ENCODE peak calls at places on chromosomes 13 and 19, in five cellular contexts. C, Z, W, X and Y are unnamed samples.

GRCh38 chr19:49453757-49454248 is 778 bp downstream of the ALDH16A1 start:
- DNase-seq in C (no peak), X (no peak), W (no peak), Z (no peak), Y (no peak)

GRCh38 chr13:114128624-114129522 is 3.5 kb downstream of the RASA3 start:
- DNase-seq in Z (no peak), X (peak), W (peak), C (no peak), Y (peak)

GRCh38 chr13:103200118-103200885 is 134.1 kb upstream of the SLC10A2 start:
- DNase-seq in X (no peak), W (no peak), C (no peak), Z (no peak), Y (no peak)

GRCh38 chr19:18058208-18059009 is 28.3 kb downstream of the IL12RB1 start:
- DNase-seq in X (peak), Z (peak), C (peak), W (peak), Y (peak)

GRCh38 chr19:5330307-5330720 is 10.3 kb downstream of the PTPRS start:
- DNase-seq in Z (no peak), W (no peak), X (no peak), C (no peak), Y (no peak)

GRCh38 chr19:50820086-50820485 is 3.5 kb downstream of the KLK1 start:
- DNase-seq in C (no peak), Z (no peak), X (no peak), W (no peak), Y (peak)

GRCh38 chr19:47022140-47022536 is 2.5 kb downstream of the NPAS1 start:
- DNase-seq in Z (no peak), X (no peak), C (no peak), W (no peak), Y (no peak)

GRCh38 chr13:79393564-79394249 is 12.3 kb downstream of the RBM26 start:
- DNase-seq in C (no peak), Z (no peak), X (peak), W (no peak), Y (peak)

GRCh38 chr19:5001547-5002131 is 32.7 kb downstream of the KDM4B start:
- DNase-seq in W (no peak), X (no peak), C (no peak), Z (peak), Y (no peak)

GRCh38 chr13:24623141-24623665 is 57.0 kb upstream of the ATP12A start:
- DNase-seq in Z (no peak), W (no peak), X (no peak), C (no peak), Y (no peak)

GRCh38 chr19:20661150-20661819 is at the start of gene ZNF626:
- DNase-seq in X (peak), W (peak), Z (no peak), C (peak), Y (peak)

GRCh38 chr19:53865523-53865917 is 2.2 kb upstream of the MYADM start:
- DNase-seq in W (no peak), C (no peak), X (no peak), Z (no peak), Y (no peak)

GRCh38 chr19:29881386-29881785 is 60.7 kb upstream of the URI1 start:
- DNase-seq in W (peak), C (no peak), X (no peak), Z (no peak), Y (no peak)

GRCh38 chr19:543912-544608 is at the start of gene GZMM:
- DNase-seq in Z (no peak), C (no peak), W (no peak), X (no peak), Y (peak)

GRCh38 chr13:42832341-42833153 is 51.2 kb downstream of the FAM216B start:
- DNase-seq in W (no peak), X (peak), Z (no peak), C (peak), Y (peak)

GRCh38 chr19:10924597-10924996 is 3.8 kb downstream of the YIPF2 start:
- DNase-seq in Z (no peak), W (no peak), X (no peak), C (no peak), Y (no peak)
- TF ChIP-seq POLR2A in Z (no peak), W (no peak), X (no peak), C (no peak), Y (no peak)

GRCh38 chr13:38785047-38785446 is 98.2 kb downstream of the FREM2 start:
- DNase-seq in Z (no peak), X (no peak), C (no peak), W (no peak), Y (no peak)
- TF ChIP-seq EP300 in Z (no peak), X (no peak), C (no peak), W (no peak), Y (no peak)

DNA sequence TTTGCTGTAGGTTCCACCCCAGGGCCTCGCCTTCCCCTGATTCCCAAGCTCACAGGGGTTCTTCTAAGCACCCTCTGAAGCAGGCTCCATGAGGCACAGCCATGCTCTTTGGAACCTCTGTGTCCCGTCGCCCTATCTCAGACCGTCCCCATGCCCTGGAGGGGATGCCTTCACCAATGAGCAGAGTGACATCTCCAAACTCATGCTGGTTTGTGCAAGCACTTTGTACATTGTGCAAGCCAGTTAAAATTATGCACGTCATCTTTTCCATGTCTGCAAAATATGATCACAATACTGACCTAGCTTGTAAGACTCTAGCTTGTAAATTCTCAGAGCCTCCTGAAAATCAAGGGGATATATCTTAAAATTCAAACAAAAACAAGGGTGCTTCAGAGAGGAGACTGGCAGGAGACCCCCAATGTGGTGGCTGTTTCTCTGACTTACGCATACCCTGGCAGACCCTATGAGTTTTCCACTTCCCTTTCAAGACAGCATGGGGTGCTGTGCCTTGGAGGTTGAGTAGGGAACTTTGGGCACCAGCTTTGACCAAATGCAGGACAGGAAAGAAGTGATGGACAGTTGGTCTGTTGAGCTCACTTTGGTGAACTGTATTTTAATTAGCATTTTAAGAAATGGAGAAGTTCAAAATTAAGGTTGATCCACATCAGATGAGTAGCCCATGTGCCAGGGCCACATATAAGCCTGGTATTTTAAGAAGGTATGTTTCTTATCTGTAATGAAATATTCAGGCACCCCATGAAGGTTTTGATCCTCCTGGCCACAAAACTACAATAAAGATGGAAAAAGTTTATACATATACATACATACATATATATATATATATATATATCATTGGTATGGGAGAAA is 46.2 kb upstream of the RAP2A start:
- DNase-seq in X (no peak), W (no peak), C (no peak), Z (no peak), Y (no peak)
- TF ChIP-seq POLR2A in X (no peak), W (no peak), C (no peak), Z (no peak), Y (no peak)

GRCh38 chr13:35548790-35549189 is 72.3 kb upstream of the MAB21L1 start:
- DNase-seq in X (no peak), W (no peak), C (no peak), Z (no peak), Y (no peak)

GRCh38 chr13:35554972-35555623 is 78.6 kb upstream of the MAB21L1 start:
- DNase-seq in X (no peak), Z (no peak), C (no peak), W (no peak), Y (no peak)

GRCh38 chr13:35552172-35552844 is 75.8 kb upstream of the MAB21L1 start:
- DNase-seq in W (no peak), Z (no peak), X (no peak), C (no peak), Y (no peak)

DNA sequence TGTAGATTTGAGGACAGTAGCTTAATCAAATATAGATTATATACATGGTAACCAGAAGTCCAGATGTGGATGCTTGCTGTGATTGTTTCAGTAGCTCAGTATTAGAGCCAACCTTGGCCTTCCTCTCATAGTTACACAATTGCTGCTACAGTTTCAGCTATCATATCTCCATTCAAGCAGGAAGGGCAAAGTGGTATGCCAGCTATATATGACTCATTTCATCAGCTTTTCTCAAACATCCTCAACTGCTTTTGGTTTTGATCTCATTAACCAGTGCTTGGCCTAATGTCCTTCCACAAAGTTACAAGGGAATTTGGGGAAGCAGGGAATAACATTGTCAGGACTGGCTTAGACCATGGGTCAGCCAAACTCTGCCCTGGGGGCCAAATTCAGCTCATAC is 73.0 kb upstream of the MAB21L1 start:
- DNase-seq in X (no peak), C (no peak), Z (peak), W (no peak), Y (no peak)
- TF ChIP-seq EP300 in X (no peak), C (no peak), Z (no peak), W (no peak), Y (no peak)

GRCh38 chr13:98595134-98595533 is 18.2 kb upstream of the STK24 start:
- DNase-seq in C (no peak), X (no peak), W (no peak), Z (no peak), Y (no peak)
- TF ChIP-seq POLR2A in C (no peak), X (no peak), W (no peak), Z (no peak), Y (no peak)